ENCODE peak calls at places on chromosomes 3 and 15, in six cellular contexts. H is heart right ventricle, I is AG09309, Z is fibroblast of the aortic adventitia, Q is upper lobe of right lung, W is fibroblast of lung. N is an unnamed sample.

GRCh38 chr15:39922450-39923092 is 2.5 kb upstream of the GPR176 start:
- DNase-seq in H (no peak), I (no peak), Z (no peak), Q (no peak), W (no peak), N (no peak)

GRCh38 chr15:64883997-64884511 is 27.6 kb upstream of the ANKDD1A start:
- DNase-seq in H (peak; percentile 80), I (no peak), Z (peak; percentile 85), Q (peak; percentile 87), W (peak; percentile 84), N (peak; percentile 78)

GRCh38 chr15:57923311-57923710 is 142.2 kb downstream of the ALDH1A2 start:
- DNase-seq in H (peak; percentile 77), I (no peak), Z (peak; percentile 48), Q (no peak), W (no peak), N (no peak)

GRCh38 chr15:81312790-81313543 is 11.0 kb downstream of the STARD5 start:
- DNase-seq in H (peak; percentile 66), I (peak; percentile 89), Z (peak; percentile 99), Q (peak; percentile 73), W (peak; percentile 98), N (no peak)

GRCh38 chr3:94256888-94257813 is 194.3 kb downstream of the NSUN3 start:
- DNase-seq in H (no peak), I (no peak), Z (no peak), Q (no peak), W (no peak), N (no peak)

GRCh38 chr3:187481426-187481825 is 113.2 kb downstream of the RTP4 start:
- DNase-seq in H (no peak), I (no peak), Z (no peak), Q (no peak), W (no peak), N (no peak)

GRCh38 chr3:98962189-98962930 is 60.9 kb upstream of the DCBLD2 start:
- DNase-seq in H (no peak), I (no peak), Z (peak; percentile 68), Q (no peak), W (peak; percentile 99), N (no peak)

GRCh38 chr3:144229973-144230372 is 258.4 kb downstream of the DIPK2A start:
- DNase-seq in H (no peak), I (no peak), Z (peak; percentile 16), Q (no peak), W (no peak), N (no peak)

GRCh38 chr3:36941658-36942057 is 3.2 kb downstream of the TRANK1 start:
- DNase-seq in H (no peak), I (no peak), Z (peak; percentile 61), Q (no peak), W (peak; percentile 38), N (no peak)

GRCh38 chr3:167110906-167111305 is 269.2 kb downstream of the ZBBX start:
- DNase-seq in H (no peak), I (no peak), Z (no peak), Q (no peak), W (peak; percentile 78), N (no peak)

GRCh38 chr3:196275126-196275525 is 12.4 kb downstream of the PCYT1A start:
- DNase-seq in H (no peak), I (no peak), Z (no peak), Q (no peak), W (peak; percentile 45), N (no peak)

GRCh38 chr3:69087030-69087791 is 2.5 kb downstream of the ARL6IP5 start:
- DNase-seq in H (no peak), I (no peak), Z (no peak), Q (no peak), W (no peak), N (no peak)

GRCh38 chr3:23169551-23169950 is 33.6 kb upstream of the UBE2E2 start:
- DNase-seq in H (no peak), I (no peak), Z (no peak), Q (no peak), W (no peak), N (no peak)

GRCh38 chr15:31887246-31887645 is 143.1 kb upstream of the CHRNA7 start:
- DNase-seq in H (no peak), I (no peak), Z (no peak), Q (no peak), W (no peak), N (no peak)

GRCh38 chr3:58009026-58009748 is 965 bp downstream of the FLNB start:
- DNase-seq in H (no peak), I (no peak), Z (no peak), Q (peak; percentile 70), W (no peak), N (no peak)

GRCh38 chr3:24156466-24156865 is 211.4 kb downstream of the NR1D2 start:
- DNase-seq in H (no peak), I (peak; percentile 29), Z (no peak), Q (no peak), W (peak; percentile 76), N (no peak)

GRCh38 chr3:39126532-39127071 is 19.1 kb downstream of the TTC21A start:
- DNase-seq in H (peak; percentile 67), I (no peak), Z (peak; percentile 77), Q (no peak), W (peak; percentile 50), N (no peak)
- TF ChIP-seq CTCF in H (peak; percentile 67), I (peak; percentile 65), Z (peak; percentile 72), Q (peak; percentile 57), W (peak; percentile 85), N (no peak)

DNA sequence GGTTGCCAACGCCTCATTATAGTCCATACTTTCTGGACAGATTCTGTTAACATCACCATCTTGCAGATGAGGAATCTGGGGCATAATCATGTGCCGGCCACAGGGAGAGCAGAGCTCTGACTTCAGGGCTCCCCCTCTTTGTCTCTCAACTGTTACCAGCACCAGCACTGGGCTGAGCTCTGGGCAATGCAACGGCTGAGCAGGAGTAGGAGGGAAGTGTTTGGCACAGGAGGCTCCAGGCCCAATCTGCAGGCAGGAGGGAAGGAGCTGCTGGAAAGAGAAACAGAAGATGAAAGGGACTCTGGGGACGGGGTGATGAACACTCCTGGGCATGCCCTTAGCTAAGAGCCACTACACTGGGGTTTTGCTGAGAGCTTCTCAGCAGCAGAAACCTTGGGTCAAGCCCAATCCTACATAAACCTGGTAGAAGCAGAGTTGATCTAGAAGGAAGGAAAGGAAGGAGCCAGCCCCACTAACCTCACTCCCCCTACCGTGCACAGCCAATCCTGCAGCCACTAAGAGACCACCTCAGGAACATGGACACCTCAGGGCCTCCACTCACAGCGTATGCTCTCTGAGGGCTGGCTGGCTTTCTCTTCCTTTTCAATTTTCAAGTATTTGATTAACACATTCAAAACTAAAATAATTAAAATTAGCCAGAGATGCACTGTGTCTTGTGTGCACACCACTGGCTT is 73.1 kb upstream of the SPATA12 start:
- DNase-seq in H (no peak), I (no peak), Z (peak; percentile 25), Q (no peak), W (no peak), N (no peak)
- TF ChIP-seq CTCF in H (no peak), I (no peak), Z (peak; percentile 50), Q (peak; percentile 18), W (peak; percentile 37), N (no peak)

GRCh38 chr3:149752051-149752787 is at the start of gene COMMD2:
- DNase-seq in H (peak; percentile 63), I (peak; percentile 39), Z (peak; percentile 87), Q (peak; percentile 86), W (peak; percentile 85), N (peak; percentile 65)
- TF ChIP-seq CTCF in H (peak; percentile 26), I (peak; percentile 18), Z (peak; percentile 32), Q (peak; percentile 40), W (peak; percentile 23), N (peak; percentile 52)

DNA sequence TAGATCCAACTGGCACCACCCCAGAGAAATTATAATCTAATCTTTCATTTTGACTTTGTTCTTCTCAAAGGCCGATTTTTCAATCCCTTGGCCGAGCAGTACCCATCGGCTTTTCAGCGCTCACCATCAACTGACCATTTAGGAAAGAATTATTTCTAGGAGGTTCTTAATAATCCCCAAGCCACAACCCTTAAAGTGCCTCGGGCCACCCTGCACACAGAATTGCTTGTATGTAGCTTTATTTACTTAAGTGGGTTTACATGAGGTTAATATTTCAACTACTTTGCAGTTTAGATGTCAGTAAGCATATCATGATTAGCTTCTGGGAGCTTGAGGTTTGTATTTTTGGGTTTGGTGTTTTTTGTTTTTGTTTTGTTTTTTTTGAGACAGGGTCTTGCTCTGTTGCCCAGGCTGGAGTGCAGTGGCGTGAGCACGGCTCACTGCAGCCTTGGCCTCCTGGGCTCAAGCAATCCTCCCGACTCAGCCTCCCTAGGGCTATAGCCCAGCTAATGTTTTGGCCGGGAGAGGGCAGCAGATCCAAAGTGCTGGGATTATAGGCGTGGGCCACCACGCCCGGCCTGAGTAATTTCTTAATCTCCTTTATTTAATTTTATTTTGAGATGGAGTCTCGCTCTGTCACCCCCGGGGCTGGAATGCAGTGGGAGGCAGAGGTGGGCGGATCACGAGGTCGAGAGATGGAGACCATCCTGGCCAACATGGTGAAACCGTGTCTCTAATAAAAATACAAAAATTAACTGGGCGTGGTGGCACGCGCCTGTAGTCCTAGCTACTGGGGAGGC is 801 bp upstream of the CDAN1 start:
- DNase-seq in H (no peak), I (no peak), Z (peak; percentile 48), Q (no peak), W (no peak), N (no peak)
- TF ChIP-seq CTCF in H (no peak), I (peak; percentile 27), Z (peak; percentile 42), Q (no peak), W (no peak), N (no peak)

GRCh38 chr3:66836363-66837152 is 161.5 kb upstream of the KBTBD8 start:
- DNase-seq in H (no peak), I (no peak), Z (peak; percentile 24), Q (no peak), W (peak; percentile 4), N (no peak)
- TF ChIP-seq CTCF in H (no peak), I (peak; percentile 8), Z (peak; percentile 6), Q (no peak), W (peak; percentile 22), N (no peak)

GRCh38 chr3:119880966-119881365 is 99.1 kb downstream of the NR1I2 start:
- DNase-seq in H (no peak), I (no peak), Z (no peak), Q (no peak), W (peak; percentile 13), N (no peak)

GRCh38 chr3:119885746-119886530 is 104.0 kb downstream of the NR1I2 start:
- DNase-seq in H (no peak), I (no peak), Z (no peak), Q (no peak), W (peak; percentile 41), N (no peak)

GRCh38 chr3:119884161-119884557 is 102.3 kb downstream of the NR1I2 start:
- DNase-seq in H (no peak), I (no peak), Z (no peak), Q (no peak), W (no peak), N (no peak)

GRCh38 chr3:119883461-119884160 is 101.7 kb downstream of the NR1I2 start:
- DNase-seq in H (no peak), I (no peak), Z (no peak), Q (no peak), W (no peak), N (no peak)
- TF ChIP-seq CTCF in H (no peak), I (no peak), Z (no peak), Q (no peak), W (no peak), N (no peak)